ENCODE peak calls at places on chromosome 6, in nine cellular contexts. R, M, P, O, G, T, I, V and E are unnamed samples.

GRCh38 chr6:33976425-33977360 is 169.2 kb downstream of the GRM4 start:
- DNase-seq in P (no peak), I (no peak), G (no peak), T (no peak), M (no peak), O (peak), V (no peak), R (no peak), E (no peak)

GRCh38 chr6:3737149-3737830 is 14.2 kb downstream of the PXDC1 start:
- DNase-seq in G (no peak), V (no peak), R (no peak), P (no peak), T (no peak), M (no peak), O (no peak), I (no peak), E (no peak)

GRCh38 chr6:108452725-108453195 is 108.0 kb upstream of the FOXO3 start:
- DNase-seq in R (peak), G (no peak), I (no peak), M (peak), T (no peak), P (no peak), V (peak), O (peak), E (peak)

GRCh38 chr6:113584767-113585166 is 272.4 kb upstream of the MARCKS start:
- DNase-seq in G (no peak), R (no peak), T (no peak), I (no peak), P (no peak), O (no peak), M (no peak), V (peak), E (peak)

GRCh38 chr6:5086294-5086890 is 1.3 kb downstream of the PPP1R3G start:
- DNase-seq in M (no peak), P (no peak), V (peak), G (no peak), R (no peak), T (peak), I (no peak), O (peak), E (no peak)

GRCh38 chr6:38307730-38308129 is 332.0 kb downstream of the BTBD9 start:
- DNase-seq in R (no peak), P (no peak), G (no peak), O (no peak), M (no peak), T (no peak), I (peak), V (no peak), E (peak)

GRCh38 chr6:73362358-73362757 is at the start of gene KHDC3L:
- DNase-seq in T (no peak), P (no peak), I (no peak), O (no peak), G (no peak), V (no peak), R (no peak), M (no peak), E (no peak)

GRCh38 chr6:155247618-155248017 is 16.2 kb upstream of the CLDN20 start:
- DNase-seq in T (no peak), V (no peak), P (no peak), M (peak), I (no peak), R (peak), O (peak), G (no peak), E (no peak)

GRCh38 chr6:145345094-145345493 is 390.2 kb downstream of the EPM2A start:
- DNase-seq in T (no peak), V (no peak), O (no peak), G (no peak), M (no peak), R (no peak), P (no peak), I (no peak), E (no peak)

GRCh38 chr6:71211799-71212198 is 76.8 kb upstream of the OGFRL1 start:
- DNase-seq in M (no peak), P (no peak), I (no peak), V (no peak), R (no peak), T (no peak), G (no peak), O (no peak), E (no peak)

GRCh38 chr6:90068835-90069478 is 174.7 kb downstream of the GJA10 start:
- DNase-seq in R (peak), P (no peak), I (no peak), T (no peak), O (no peak), V (no peak), G (no peak), M (no peak), E (peak)

GRCh38 chr6:42764883-42765653 is 16.8 kb upstream of the BICRAL start:
- DNase-seq in G (peak), I (no peak), M (no peak), V (no peak), R (no peak), T (no peak), P (no peak), O (no peak), E (no peak)

GRCh38 chr6:42761287-42762067 is 15.6 kb upstream of the TBCC start:
- DNase-seq in O (no peak), V (no peak), P (no peak), T (no peak), M (no peak), R (no peak), G (no peak), I (no peak), E (no peak)

GRCh38 chr6:42762950-42763349 is 17.0 kb upstream of the TBCC start:
- DNase-seq in V (no peak), M (no peak), O (no peak), G (no peak), I (no peak), P (no peak), R (no peak), T (no peak), E (no peak)

GRCh38 chr6:42758756-42759430 is 13.0 kb upstream of the TBCC start:
- DNase-seq in R (no peak), T (no peak), M (no peak), G (no peak), I (no peak), O (no peak), P (no peak), V (no peak), E (no peak)

GRCh38 chr6:42762338-42762929 is 16.5 kb upstream of the TBCC start:
- DNase-seq in G (no peak), P (no peak), V (no peak), M (no peak), T (no peak), I (no peak), O (no peak), R (no peak), E (no peak)
- H2AFZ ChIP-seq in G (no peak), P (no peak), V (no peak), M (no peak), T (no peak), I (no peak), O (no peak), R (no peak), E (no peak)

DNA sequence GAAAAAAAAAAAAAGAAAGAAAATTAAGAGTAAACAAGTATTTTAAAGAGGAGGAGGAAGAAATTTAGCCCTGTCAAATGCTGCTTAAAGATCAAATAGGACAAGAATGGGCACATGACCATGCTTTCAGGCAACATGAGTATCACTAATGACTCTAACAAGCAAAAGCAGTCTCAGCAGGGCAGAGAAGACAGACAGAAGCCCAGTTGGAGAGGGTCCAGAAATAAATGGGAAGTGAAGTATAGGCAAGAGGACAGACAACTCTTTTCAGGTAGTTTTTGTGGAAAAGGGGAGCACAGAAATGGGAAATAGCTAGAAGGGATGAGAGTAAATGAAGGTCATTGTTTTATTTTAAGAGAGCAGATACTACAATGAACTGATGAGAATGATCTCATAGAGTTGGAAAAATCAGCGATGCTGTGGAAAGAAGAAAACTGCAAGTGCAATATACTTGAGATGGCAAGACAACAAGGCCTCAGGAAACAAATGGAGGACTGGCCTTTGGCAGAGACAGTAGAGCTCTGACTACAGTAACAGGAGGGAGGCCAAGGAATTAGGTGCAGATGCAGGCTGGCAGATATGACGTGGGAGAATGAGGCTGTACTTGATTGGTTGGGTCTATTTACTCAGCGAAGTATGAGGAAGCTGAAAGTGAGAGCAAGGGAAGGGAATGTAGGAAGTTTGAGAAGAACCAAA is 40.3 kb downstream of the KIF6 start:
- DNase-seq in R (peak), T (no peak), I (no peak), O (no peak), V (no peak), G (peak), P (no peak), M (no peak), E (no peak)
- H3K27ac ChIP-seq in R (no peak), T (no peak), I (no peak), O (no peak), V (no peak), G (no peak), P (no peak), M (no peak), E (no peak)

DNA sequence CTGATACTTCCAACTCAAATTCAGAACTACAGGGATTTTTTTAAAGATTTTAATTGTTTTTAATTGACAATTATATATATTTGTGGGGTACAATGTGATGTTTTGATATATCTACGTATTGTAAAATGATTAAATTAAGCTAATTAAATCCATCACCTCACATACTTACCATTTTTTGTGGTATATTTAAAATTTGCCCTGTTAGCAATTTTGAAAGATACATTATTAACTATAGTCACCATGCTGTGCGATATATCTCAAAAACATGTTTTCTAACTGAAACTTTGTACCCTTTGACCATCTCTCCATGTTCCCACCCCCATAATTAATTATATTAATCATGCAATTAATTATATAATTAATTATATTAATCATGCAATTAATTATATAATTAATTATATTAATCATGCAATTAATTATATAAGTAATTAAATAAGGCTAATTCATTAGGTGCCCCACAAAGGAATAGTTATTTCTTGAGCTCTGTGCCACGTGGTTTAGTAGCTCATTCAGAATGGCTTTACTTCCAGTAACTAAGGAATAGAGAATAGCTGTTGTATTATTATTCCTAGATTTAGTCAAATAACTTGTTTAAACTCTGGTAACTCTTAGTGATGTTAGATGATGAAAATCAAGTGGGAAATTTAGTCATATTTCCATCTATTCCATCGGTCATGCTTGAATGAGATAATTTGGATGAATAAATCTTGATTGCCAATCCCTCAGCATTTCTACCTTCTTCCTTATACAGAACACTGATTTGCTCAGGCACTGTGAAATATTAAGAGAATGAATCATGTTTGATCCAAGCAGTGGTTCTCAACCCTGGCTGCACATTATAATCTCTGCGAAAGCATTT is 25.1 kb downstream of the LOC128125822 start:
- DNase-seq in P (no peak), R (no peak), T (no peak), M (no peak), V (no peak), G (no peak), O (no peak), I (no peak), E (no peak)
- H2AFZ ChIP-seq in P (peak), R (peak), T (peak), M (peak), V (peak), G (no peak), O (peak), I (peak), E (no peak)

GRCh38 chr6:151482290-151482689 is 11.5 kb upstream of the CCDC170 start:
- DNase-seq in I (no peak), G (no peak), O (no peak), V (no peak), M (peak), R (peak), T (no peak), P (no peak), E (no peak)

GRCh38 chr6:151478670-151479069 is 15.1 kb upstream of the CCDC170 start:
- DNase-seq in T (no peak), G (no peak), P (no peak), V (no peak), O (no peak), M (no peak), I (no peak), R (no peak), E (no peak)

GRCh38 chr6:151475653-151476523 is 17.9 kb upstream of the CCDC170 start:
- DNase-seq in R (peak), G (peak), M (peak), P (peak), V (peak), T (peak), O (peak), I (no peak), E (peak)

GRCh38 chr6:151481752-151482151 is 12.1 kb upstream of the CCDC170 start:
- DNase-seq in G (no peak), V (no peak), M (no peak), I (no peak), O (no peak), P (no peak), R (no peak), T (no peak), E (no peak)

GRCh38 chr6:151477726-151478125 is 16.1 kb upstream of the CCDC170 start:
- DNase-seq in T (no peak), V (no peak), O (no peak), I (no peak), R (no peak), G (no peak), M (no peak), P (no peak), E (no peak)
- H3K27ac ChIP-seq in T (no peak), V (no peak), O (no peak), I (no peak), R (no peak), G (no peak), M (no peak), P (no peak), E (no peak)

GRCh38 chr6:436308-437041 is 44.9 kb downstream of the IRF4 start:
- DNase-seq in P (no peak), O (no peak), R (peak), M (no peak), T (no peak), V (no peak), G (no peak), I (no peak), E (no peak)

GRCh38 chr6:435442-436307 is 44.1 kb downstream of the IRF4 start:
- DNase-seq in G (no peak), O (no peak), P (no peak), R (no peak), V (no peak), M (no peak), I (no peak), T (no peak), E (no peak)

GRCh38 chr6:439681-440167 is 48.2 kb downstream of the IRF4 start:
- DNase-seq in P (no peak), V (no peak), T (no peak), R (no peak), I (no peak), O (no peak), M (no peak), G (no peak), E (no peak)

GRCh38 chr6:438634-439170 is 47.1 kb downstream of the IRF4 start:
- DNase-seq in V (no peak), O (no peak), R (no peak), G (no peak), M (no peak), P (no peak), T (no peak), I (no peak), E (no peak)

DNA sequence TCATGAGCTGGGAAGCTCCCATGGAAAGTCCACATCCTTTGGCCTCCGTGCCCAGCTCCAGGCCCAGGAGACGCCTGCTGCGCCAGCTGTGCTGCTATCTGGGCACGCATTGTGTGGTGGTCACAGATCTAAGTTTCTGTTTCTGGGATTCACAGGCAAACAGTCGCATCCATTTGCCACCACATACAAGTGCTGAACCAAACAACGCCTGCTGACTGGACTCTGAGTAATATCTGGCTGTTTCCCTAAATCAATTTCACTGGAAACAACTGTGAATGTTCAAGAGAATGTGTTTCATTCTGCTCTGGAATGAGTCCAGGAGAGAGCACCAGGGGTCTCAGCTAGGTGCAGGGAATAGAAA is 45.5 kb downstream of the IRF4 start:
- DNase-seq in O (no peak), I (no peak), T (no peak), V (no peak), G (no peak), M (no peak), P (no peak), R (peak), E (no peak)
- H2AFZ ChIP-seq in O (no peak), I (no peak), T (no peak), V (no peak), G (no peak), M (no peak), P (no peak), R (no peak), E (no peak)

GRCh38 chr6:163413054-163413344 is 1.5 kb upstream of the QKI start:
- DNase-seq in O (no peak), V (no peak), T (no peak), M (no peak), R (no peak), P (no peak), G (no peak), I (no peak), E (no peak)
- H3K27ac ChIP-seq in O (no peak), V (peak), T (no peak), M (peak), R (peak), P (peak), G (peak), I (peak), E (peak)